ENCODE peak calls at places on chromosomes 11 and 22, in nine cellular contexts. W is left colon; J is heart right ventricle; C is iris pigment epithelial cell; Z is H54; Q is EL; O is HT-29; M is stimulated activated CD4-positive, alpha-beta T cell treated with anti-CD3 and anti-CD28 coated beads, TNF-alpha, amount 100 ng/mL, for 48 hours; T is mesothelial cell of epicardium. P is an unnamed sample.

GRCh38 chr11:72683782-72684200 is 9.6 kb upstream of the PDE2A start:
- DNase-seq in W (no peak), J (peak), C (peak), Z (peak), Q (peak), O (peak), M (peak), T (peak), P (peak)

GRCh38 chr22:31947296-31947695 is 3.0 kb downstream of the YWHAH start:
- DNase-seq in W (no peak), J (no peak), C (peak), Z (no peak), Q (no peak), O (peak), M (no peak), T (no peak), P (no peak)

GRCh38 chr11:127247261-127247660 is 246.7 kb upstream of the KIRREL3 start:
- DNase-seq in W (no peak), J (no peak), C (no peak), Z (no peak), Q (no peak), O (no peak), M (no peak), T (no peak), P (no peak)

GRCh38 chr11:44823920-44824704 is 97.3 kb downstream of the TSPAN18 start:
- DNase-seq in W (no peak), J (no peak), C (no peak), Z (no peak), Q (no peak), O (no peak), M (no peak), T (no peak), P (no peak)

GRCh38 chr11:125287467-125288232 is 123.1 kb downstream of the PKNOX2 start:
- DNase-seq in W (no peak), J (no peak), C (no peak), Z (no peak), Q (no peak), O (no peak), M (no peak), T (peak), P (peak)

GRCh38 chr11:65110354-65110861 is 1.3 kb upstream of the TM7SF2 start:
- DNase-seq in W (peak), J (peak), C (peak), Z (peak), Q (peak), O (peak), M (peak), T (peak), P (peak)

GRCh38 chr11:10382518-10382917 is 72.5 kb upstream of the AMPD3 start:
- DNase-seq in W (no peak), J (no peak), C (peak), Z (peak), Q (peak), O (peak), M (no peak), T (no peak), P (no peak)

GRCh38 chr22:39283312-39284141 is 35.9 kb downstream of the RPL3 start:
- DNase-seq in W (peak), J (peak), C (peak), Z (peak), Q (peak), O (peak), M (no peak), T (no peak), P (peak)

GRCh38 chr11:8329961-8330361 is 66.3 kb upstream of the LMO1 start:
- DNase-seq in W (no peak), J (no peak), C (no peak), Z (no peak), Q (no peak), O (no peak), M (no peak), T (no peak), P (no peak)

GRCh38 chr11:110777765-110778164 is 65.5 kb upstream of the ARHGAP20 start:
- DNase-seq in W (peak), J (no peak), C (peak), Z (no peak), Q (peak), O (no peak), M (no peak), T (no peak), P (no peak)

P was measured in hepatocyte.